ENCODE peak calls at places on chromosomes 13 and 19, in four cellular contexts. J is breast epithelium, G is esophagus muscularis mucosa, R is sigmoid colon. K is an unnamed sample.

GRCh38 chr19:38266070-38266469 is 1.7 kb downstream of the SPINT2 start:
- DNase-seq in J (peak; percentile 67), G (no peak), R (no peak), K (no peak)

GRCh38 chr13:110233181-110233641 is 73.7 kb downstream of the COL4A1 start:
- DNase-seq in J (no peak), G (peak; percentile 93), R (peak; percentile 90), K (peak; percentile 93)

GRCh38 chr13:27730191-27730590 is 62.1 kb upstream of the GSX1 start:
- DNase-seq in J (no peak), G (no peak), R (no peak), K (no peak)

GRCh38 chr13:30053904-30054303 is 203.5 kb upstream of the UBL3 start:
- DNase-seq in J (no peak), G (peak; percentile 89), R (no peak), K (no peak)

GRCh38 chr19:51078731-51079130 is 4.0 kb downstream of the KLK14 start:
- DNase-seq in J (no peak), G (no peak), R (no peak), K (no peak)

GRCh38 chr19:10251792-10252694 is at the start of gene MRPL4:
- DNase-seq in J (peak; percentile 95), G (peak; percentile 99), R (peak; percentile 98), K (peak; percentile 99)

GRCh38 chr13:44397766-44398223 is 24.2 kb downstream of the SERP2 start:
- DNase-seq in J (no peak), G (no peak), R (peak; percentile 37), K (no peak)

GRCh38 chr19:6739884-6740588 is 556 bp downstream of the TRIP10 start:
- DNase-seq in J (no peak), G (no peak), R (no peak), K (peak; percentile 38)

GRCh38 chr13:43235028-43235427 is 211.6 kb downstream of the DNAJC15 start:
- DNase-seq in J (no peak), G (peak; percentile 10), R (no peak), K (no peak)

GRCh38 chr13:27401210-27401609 is 23.2 kb upstream of the GTF3A start:
- DNase-seq in J (no peak), G (no peak), R (no peak), K (no peak)

GRCh38 chr19:8611890-8612806 is 1.6 kb upstream of the ADAMTS10 start:
- DNase-seq in J (no peak), G (no peak), R (peak; percentile 85), K (peak; percentile 31)

GRCh38 chr13:45623516-45624090 is 8.1 kb upstream of the ERICH6B start:
- DNase-seq in J (no peak), G (peak; percentile 26), R (no peak), K (peak; percentile 31)

GRCh38 chr19:50489461-50490011 is 12.9 kb upstream of the GARIN5A start:
- DNase-seq in J (no peak), G (no peak), R (peak; percentile 56), K (no peak)

GRCh38 chr13:19634129-19634740 is 776 bp downstream of the MPHOSPH8 start:
- DNase-seq in J (no peak), G (no peak), R (peak; percentile 74), K (peak; percentile 62)

GRCh38 chr13:109776575-109776974 is 9.8 kb downstream of the IRS2 start:
- DNase-seq in J (no peak), G (no peak), R (no peak), K (no peak)

GRCh38 chr19:991174-991931 is 7.2 kb downstream of the WDR18 start:
- DNase-seq in J (no peak), G (no peak), R (no peak), K (no peak)

GRCh38 chr13:76745246-76746200 is 140.7 kb downstream of the KCTD12 start:
- DNase-seq in J (no peak), G (no peak), R (no peak), K (peak; percentile 60)

GRCh38 chr19:49512970-49513745 is 697 bp downstream of the FCGRT start:
- DNase-seq in J (no peak), G (no peak), R (peak; percentile 85), K (peak; percentile 44)

GRCh38 chr13:31431722-31432137 is 232.0 kb downstream of the B3GLCT start:
- DNase-seq in J (no peak), G (no peak), R (no peak), K (peak; percentile 33)

GRCh38 chr13:77022341-77022740 is 4.6 kb downstream of the FBXL3 start:
- DNase-seq in J (no peak), G (no peak), R (no peak), K (no peak)

GRCh38 chr13:57611956-57612355 is 19.6 kb upstream of the PCDH17 start:
- DNase-seq in J (no peak), G (no peak), R (no peak), K (no peak)

GRCh38 chr19:42115219-42115618 is 17.0 kb downstream of the POU2F2 start:
- DNase-seq in J (no peak), G (no peak), R (no peak), K (peak; percentile 31)

GRCh38 chr13:65470781-65471180 is 1759.4 kb downstream of the PCDH9 start:
- DNase-seq in J (no peak), G (no peak), R (no peak), K (no peak)

GRCh38 chr19:55649579-55650557 is 1.9 kb downstream of the CCDC106 start:
- DNase-seq in J (no peak), G (no peak), R (no peak), K (no peak)

GRCh38 chr19:42270346-42271044 is 1.4 kb downstream of the CIC start:
- DNase-seq in J (no peak), G (no peak), R (peak; percentile 92), K (peak; percentile 72)

GRCh38 chr13:103931396-103931795 is 865.2 kb upstream of the SLC10A2 start:
- DNase-seq in J (no peak), G (no peak), R (no peak), K (no peak)

GRCh38 chr19:54325194-54325621 is 12.2 kb upstream of the LILRA5 start:
- DNase-seq in J (no peak), G (no peak), R (no peak), K (peak; percentile 51)

GRCh38 chr19:1026189-1027019 is at the start of gene CNN2:
- DNase-seq in J (peak; percentile 83), G (no peak), R (peak; percentile 93), K (peak; percentile 80)

GRCh38 chr19:54266133-54266532 is 9.1 kb upstream of the LILRB5 start:
- DNase-seq in J (peak; percentile 72), G (no peak), R (peak; percentile 76), K (peak; percentile 70)

GRCh38 chr13:33992891-33993336 is 175.0 kb downstream of the RFC3 start:
- DNase-seq in J (no peak), G (no peak), R (no peak), K (no peak)

GRCh38 chr13:75550159-75550567 is 572 bp downstream of the UCHL3 start:
- DNase-seq in J (no peak), G (no peak), R (no peak), K (peak; percentile 67)

GRCh38 chr19:38233740-38234251 is 9.8 kb upstream of the DPF1 start:
- DNase-seq in J (peak; percentile 78), G (no peak), R (peak; percentile 78), K (peak; percentile 65)

GRCh38 chr13:32538234-32538620 is 368 bp downstream of the N4BP2L2 start:
- DNase-seq in J (peak; percentile 53), G (no peak), R (peak; percentile 70), K (no peak)
- TF ChIP-seq POLR2AphosphoS5 in J (no peak), G (no peak), R (no peak), K (no peak)

DNA sequence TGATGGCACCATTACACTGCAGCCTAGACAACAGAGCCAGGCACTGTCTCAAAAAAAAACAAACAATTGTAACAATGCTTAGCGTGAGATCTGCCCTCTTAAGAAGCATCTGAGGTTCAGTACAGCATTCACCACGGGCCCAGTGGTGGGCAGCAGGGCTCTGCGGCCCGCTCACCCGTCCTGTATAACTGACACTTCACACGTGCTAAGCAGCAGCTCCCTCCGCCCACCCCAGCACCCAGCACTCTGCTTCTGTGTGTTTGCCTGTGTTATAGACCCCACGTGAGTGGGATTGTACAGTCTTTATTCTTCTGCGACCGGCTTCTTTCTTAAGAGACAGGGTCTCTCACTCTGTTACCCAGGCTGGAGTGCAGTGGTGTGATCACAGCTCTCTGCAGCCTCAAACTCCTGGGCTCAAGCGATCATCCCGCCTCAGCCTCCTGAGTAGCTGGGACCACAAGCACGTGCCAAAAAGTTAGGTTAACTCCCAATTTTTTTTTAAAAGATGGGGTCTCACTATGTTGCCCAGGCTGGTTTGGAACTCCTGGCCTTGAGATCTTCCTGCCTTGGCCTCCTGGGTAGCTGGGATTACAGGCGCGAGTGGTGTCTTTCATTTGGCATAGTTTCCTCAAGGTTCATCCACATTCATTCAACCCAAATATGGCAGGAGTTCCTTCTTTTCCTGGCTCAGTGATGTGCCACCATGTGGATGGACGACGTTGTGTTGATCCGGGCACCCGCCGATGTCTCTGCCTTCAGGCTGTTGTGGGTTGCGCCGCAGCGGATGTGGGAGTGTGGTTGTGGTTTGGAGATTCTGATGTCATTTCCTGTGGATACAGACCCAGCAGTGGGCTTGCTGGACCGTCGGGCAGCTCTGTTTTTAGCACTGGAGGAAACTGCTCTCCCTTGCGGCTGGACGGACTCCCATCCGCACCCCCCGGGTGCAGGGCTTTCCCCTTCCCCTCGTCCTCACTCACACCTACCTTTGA is 170.0 kb downstream of the KDM4B start:
- DNase-seq in J (no peak), G (no peak), R (no peak), K (no peak)
- H3K36me3 ChIP-seq in J (peaks cover 11% of the 10 kb centered on the region), G (peaks cover 99% of the 10 kb centered on the region), R (peaks cover 97% of the 10 kb centered on the region), K (peaks cover 45% of the 10 kb centered on the region)

GRCh38 chr19:37059142-37059541 is 19.1 kb upstream of the ZNF420 start:
- DNase-seq in J (no peak), G (no peak), R (no peak), K (no peak)
- H3K9me3 ChIP-seq in J (peaks cover 87% of the 10 kb centered on the region), G (peaks cover 64% of the 10 kb centered on the region), R (peaks cover 6% of the 10 kb centered on the region), K (peaks cover 10% of the 10 kb centered on the region)

GRCh38 chr19:2575734-2576481 is 100.0 kb downstream of the GADD45B start:
- DNase-seq in J (peak; percentile 90), G (peak; percentile 95), R (peak; percentile 95), K (no peak)

GRCh38 chr19:2578391-2578826 is 102.5 kb downstream of the GADD45B start:
- DNase-seq in J (peak; percentile 58), G (no peak), R (peak; percentile 73), K (peak; percentile 76)

GRCh38 chr19:2577722-2578335 is 101.9 kb downstream of the GADD45B start:
- DNase-seq in J (peak; percentile 47), G (no peak), R (peak; percentile 63), K (no peak)

GRCh38 chr19:2579678-2580280 is 103.9 kb downstream of the GADD45B start:
- DNase-seq in J (no peak), G (no peak), R (peak; percentile 66), K (no peak)

GRCh38 chr19:2578911-2579677 is 103.2 kb downstream of the GADD45B start:
- DNase-seq in J (peak; percentile 92), G (peak; percentile 98), R (peak; percentile 96), K (peak; percentile 97)
- TF ChIP-seq POLR2AphosphoS5 in J (peak; percentile 82), G (peak; percentile 84), R (peak; percentile 81), K (peak; percentile 51)

GRCh38 chr19:47268028-47268427 is 6.7 kb upstream of the INAFM1 start:
- DNase-seq in J (no peak), G (no peak), R (no peak), K (no peak)
- H3K36me3 ChIP-seq in J (no peaks in the 10 kb centered on the region), G (peaks cover 91% of the 10 kb centered on the region), R (peaks cover 82% of the 10 kb centered on the region), K (peaks cover 35% of the 10 kb centered on the region)

GRCh38 chr19:21940684-21941083 is 70.1 kb downstream of the ZNF208 start:
- DNase-seq in J (no peak), G (no peak), R (no peak), K (no peak)
- H3K9me3 ChIP-seq in J (peaks cover 72% of the 10 kb centered on the region), G (peaks cover 36% of the 10 kb centered on the region), R (no peaks in the 10 kb centered on the region), K (peaks cover 5% of the 10 kb centered on the region)